ENCODE peak calls at places on chromosomes 11 and 22, in eight cellular contexts. L is cardiac muscle cell, S is esophagus squamous epithelium, M is PC-9, R is adrenal gland, A is fibroblast of lung, Z is Panc1, B is transverse colon. E is an unnamed sample.

GRCh38 chr22:42662114-42663021 is 13.2 kb upstream of the CYB5R3 start:
- DNase-seq in L (peak; percentile 76), S (no peak), M (no peak), R (peak; percentile 87), A (peak; percentile 36), Z (no peak), B (peak; percentile 87), E (peak; percentile 54)

GRCh38 chr11:63534895-63535461 is 1.6 kb upstream of the PLAAT4 start:
- DNase-seq in L (no peak), S (no peak), M (no peak), R (no peak), A (no peak), Z (no peak), B (no peak), E (no peak)

GRCh38 chr11:14384338-14384737 is 25.4 kb upstream of the RRAS2 start:
- DNase-seq in L (peak; percentile 84), S (no peak), M (no peak), R (no peak), A (peak; percentile 27), Z (no peak), B (no peak), E (no peak)

GRCh38 chr11:134223066-134223465 is 701 bp downstream of the NCAPD3 start:
- DNase-seq in L (no peak), S (no peak), M (no peak), R (no peak), A (no peak), Z (no peak), B (no peak), E (no peak)

GRCh38 chr22:45819305-45819704 is 147.7 kb downstream of the ATXN10 start:
- DNase-seq in L (no peak), S (no peak), M (no peak), R (no peak), A (no peak), Z (no peak), B (no peak), E (no peak)

GRCh38 chr22:50683086-50683993 is 10.7 kb downstream of the SHANK3 start:
- DNase-seq in L (no peak), S (no peak), M (no peak), R (no peak), A (no peak), Z (no peak), B (no peak), E (no peak)

GRCh38 chr11:93054279-93054678 is 84.8 kb downstream of the MTNR1B start:
- DNase-seq in L (no peak), S (no peak), M (no peak), R (no peak), A (peak; percentile 23), Z (no peak), B (no peak), E (peak; percentile 74)

GRCh38 chr11:71370895-71371673 is 77.1 kb downstream of the DHCR7 start:
- DNase-seq in L (no peak), S (no peak), M (no peak), R (no peak), A (no peak), Z (no peak), B (no peak), E (no peak)

GRCh38 chr11:75384438-75385080 is 14.8 kb upstream of the RPS3 start:
- DNase-seq in L (peak; percentile 72), S (no peak), M (peak; percentile 58), R (peak; percentile 78), A (peak; percentile 30), Z (no peak), B (peak; percentile 85), E (peak; percentile 40)

GRCh38 chr11:113591122-113591521 is 115.0 kb downstream of the TMPRSS5 start:
- DNase-seq in L (no peak), S (no peak), M (no peak), R (peak; percentile 29), A (no peak), Z (no peak), B (no peak), E (no peak)

GRCh38 chr11:70751142-70751734 is 352.9 kb downstream of the CTTN start:
- DNase-seq in L (no peak), S (no peak), M (no peak), R (no peak), A (peak; percentile 2), Z (no peak), B (no peak), E (no peak)

GRCh38 chr11:32215157-32215556 is 124.3 kb downstream of the RCN1 start:
- DNase-seq in L (no peak), S (no peak), M (no peak), R (no peak), A (no peak), Z (no peak), B (no peak), E (no peak)

GRCh38 chr11:12007769-12008737 is at the start of gene DKK3:
- DNase-seq in L (no peak), S (no peak), M (no peak), R (no peak), A (peak; percentile 52), Z (no peak), B (no peak), E (peak; percentile 88)

GRCh38 chr11:121366970-121367369 is 74.4 kb downstream of the SC5D start:
- DNase-seq in L (no peak), S (no peak), M (no peak), R (no peak), A (no peak), Z (no peak), B (no peak), E (no peak)

DNA sequence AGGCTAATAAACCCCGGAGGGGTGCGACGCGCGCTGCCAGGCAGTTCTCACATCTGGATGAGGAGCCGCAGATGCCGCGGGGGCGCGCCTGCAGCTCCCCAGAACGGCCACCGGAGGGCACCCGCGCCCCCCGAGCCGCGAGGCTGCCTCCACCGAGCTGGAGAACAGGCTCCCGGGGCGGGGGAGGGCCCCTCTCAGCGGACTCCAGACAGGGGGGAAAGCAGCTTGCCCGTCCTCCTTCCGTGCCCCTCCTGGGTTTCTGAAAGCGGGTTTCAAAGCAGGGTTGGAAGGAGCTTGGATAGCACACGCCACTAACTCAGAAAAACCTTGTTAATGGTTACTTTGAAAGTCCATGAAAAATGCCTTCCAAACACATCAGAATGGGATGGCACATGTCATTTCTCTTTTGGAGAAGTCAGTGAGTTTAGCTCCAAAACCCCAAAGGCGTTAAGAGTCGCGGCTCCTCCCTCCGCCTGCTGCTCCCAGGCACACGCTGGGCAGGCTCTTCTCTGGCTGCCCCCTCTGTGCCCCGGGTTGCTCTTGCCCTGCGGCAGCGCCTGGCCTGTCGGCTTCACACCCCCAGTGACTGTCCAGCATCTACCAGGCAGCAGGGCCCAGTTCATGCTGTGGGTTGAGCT is 317.8 kb downstream of the NTM start:
- DNase-seq in L (peak; percentile 71), S (no peak), M (no peak), R (peak; percentile 39), A (peak; percentile 42), Z (no peak), B (peak; percentile 34), E (peak; percentile 43)
- TF ChIP-seq CTCF in L (peak; percentile 95), S (peak; percentile 63), M (peak; percentile 77), R (peak; percentile 34), A (peak; percentile 72), Z (peak; percentile 99), B (peak; percentile 76), E (peak; percentile 55)

GRCh38 chr11:34188181-34188580 is 82.8 kb downstream of the NAT10 start:
- DNase-seq in L (no peak), S (no peak), M (no peak), R (no peak), A (no peak), Z (no peak), B (no peak), E (no peak)

GRCh38 chr11:34191592-34191991 is 86.2 kb downstream of the NAT10 start:
- DNase-seq in L (no peak), S (no peak), M (no peak), R (no peak), A (no peak), Z (no peak), B (no peak), E (no peak)

GRCh38 chr11:34192481-34193401 is 87.3 kb downstream of the NAT10 start:
- DNase-seq in L (peak; percentile 90), S (no peak), M (peak; percentile 85), R (peak; percentile 85), A (peak; percentile 95), Z (no peak), B (peak; percentile 28), E (peak; percentile 98)

GRCh38 chr11:34189191-34189590 is 83.8 kb downstream of the NAT10 start:
- DNase-seq in L (no peak), S (no peak), M (no peak), R (no peak), A (no peak), Z (no peak), B (no peak), E (no peak)

DNA sequence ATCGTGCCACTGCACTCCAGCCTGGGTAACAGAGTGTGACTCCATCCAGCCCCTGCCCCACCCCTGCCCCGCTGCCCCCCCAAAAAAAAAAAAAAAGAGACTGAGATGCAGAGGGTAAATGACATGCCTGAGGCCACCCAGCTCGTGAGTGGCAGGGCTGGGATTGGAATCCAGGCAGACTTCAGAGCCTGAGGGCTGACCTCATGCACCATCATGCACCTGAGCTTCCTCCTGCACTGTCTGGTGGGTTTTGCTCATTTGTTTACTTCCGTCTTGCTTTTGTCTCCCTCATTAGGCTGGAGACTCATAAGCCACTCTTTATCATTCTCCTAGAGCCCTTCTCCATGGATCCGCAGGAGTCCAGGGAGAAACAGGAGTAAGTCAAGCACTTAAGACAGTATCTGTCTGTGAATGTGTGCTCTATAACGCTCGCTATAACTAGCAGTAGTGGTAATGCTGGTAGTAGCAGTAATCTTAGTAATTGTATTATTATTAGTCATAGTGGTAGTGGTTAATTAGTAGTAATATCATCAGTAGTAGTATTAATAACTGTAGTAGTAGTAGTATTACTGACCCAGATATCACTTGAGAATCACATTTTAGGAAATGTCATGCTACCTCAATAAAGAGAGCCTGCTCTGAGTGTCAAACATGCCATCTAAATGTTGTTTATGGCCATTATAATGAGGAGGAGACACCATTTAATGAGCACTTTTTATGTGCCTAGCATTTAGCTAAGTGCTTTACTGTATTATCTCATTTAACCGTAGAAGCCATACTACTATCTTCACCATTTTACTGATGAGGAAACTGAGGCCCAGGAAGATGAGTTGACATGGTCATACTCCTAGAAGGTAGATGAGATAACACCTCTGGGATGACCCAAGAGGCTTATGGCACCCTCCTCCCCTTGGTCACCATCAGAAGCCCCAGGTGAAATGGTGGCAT is 85.0 kb downstream of the NAT10 start:
- DNase-seq in L (no peak), S (no peak), M (no peak), R (no peak), A (no peak), Z (no peak), B (no peak), E (no peak)
- H3K4me1 ChIP-seq in L (peaks cover 15% of the 10 kb centered on the region), S (peaks cover 20% of the 10 kb centered on the region), M (peaks cover 31% of the 10 kb centered on the region), R (no peaks in the 10 kb centered on the region), A (peaks cover 22% of the 10 kb centered on the region), Z (peaks cover 15% of the 10 kb centered on the region), B (peaks cover 4% of the 10 kb centered on the region), E (peaks cover 31% of the 10 kb centered on the region)

DNA sequence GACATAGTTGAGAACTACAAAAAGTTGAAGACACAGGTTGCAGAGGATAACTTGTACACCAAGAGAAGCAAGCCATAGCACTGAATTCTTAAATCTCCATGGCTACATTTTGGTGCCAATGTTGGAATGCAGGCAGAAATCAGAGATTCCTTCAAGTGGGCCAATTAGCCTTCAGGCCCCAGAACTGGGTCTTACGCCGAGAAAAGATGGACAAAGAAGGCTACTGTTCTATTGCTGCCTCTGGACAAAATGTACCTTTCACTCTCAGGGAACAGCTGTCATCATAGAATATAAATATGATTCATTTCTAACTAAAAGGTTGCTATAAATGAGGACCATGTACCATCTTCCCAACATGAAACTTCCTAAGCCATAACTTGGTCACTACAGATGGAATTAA is 13.7 kb downstream of the TMEM216 start:
- DNase-seq in L (no peak), S (no peak), M (no peak), R (no peak), A (no peak), Z (no peak), B (no peak), E (no peak)
- TF ChIP-seq CTCF in L (no peak), S (no peak), M (no peak), R (no peak), A (no peak), Z (no peak), B (no peak), E (no peak)

GRCh38 chr11:2691991-2692841 is 7.6 kb downstream of the KCNQ1OT1 start:
- DNase-seq in L (no peak), S (no peak), M (no peak), R (no peak), A (no peak), Z (no peak), B (no peak), E (no peak)
- H3K4me1 ChIP-seq in L (peaks cover 60% of the 10 kb centered on the region), S (peaks cover 5% of the 10 kb centered on the region), M (peaks cover under 1% of the 10 kb centered on the region), R (peaks cover 45% of the 10 kb centered on the region), A (no peaks in the 10 kb centered on the region), Z (no peaks in the 10 kb centered on the region), B (peaks cover 8% of the 10 kb centered on the region), E (no peaks in the 10 kb centered on the region)

E was measured in mammary epithelial cell.